ENCODE peak calls at places on chromosomes 4 and X, in five cellular contexts. K, P, X, Q and E are unnamed samples.

GRCh38 chrX:43556207-43556606 is 99.9 kb upstream of the MAOA start:
- DNase-seq in K (no peak), P (no peak), X (peak; percentile 61), Q (no peak), E (no peak)

GRCh38 chr4:5124876-5125275 is 73.6 kb downstream of the STK32B start:
- DNase-seq in K (no peak), P (no peak), X (no peak), Q (no peak), E (no peak)

GRCh38 chrX:41785685-41786084 is 61.7 kb downstream of the GPR82 start:
- DNase-seq in K (no peak), P (no peak), X (no peak), Q (no peak), E (no peak)

GRCh38 chr4:73776363-73776762 is 36.0 kb downstream of the CXCL8 start:
- DNase-seq in K (peak; percentile 43), P (no peak), X (peak; percentile 29), Q (peak; percentile 68), E (no peak)

GRCh38 chr4:165844151-165844550 is 28.9 kb upstream of the TLL1 start:
- DNase-seq in K (no peak), P (no peak), X (no peak), Q (no peak), E (no peak)

GRCh38 chr4:143184217-143184502 is 557 bp upstream of the USP38 start:
- DNase-seq in K (no peak), P (no peak), X (no peak), Q (no peak), E (no peak)

GRCh38 chr4:26000274-26000950 is 86.4 kb downstream of the SMIM20 start:
- DNase-seq in K (no peak), P (no peak), X (no peak), Q (no peak), E (no peak)

GRCh38 chrX:134460861-134461218 is 875 bp downstream of the HPRT1 start:
- DNase-seq in K (no peak), P (no peak), X (no peak), Q (no peak), E (no peak)

GRCh38 chr4:173515458-173515857 is 14.6 kb downstream of the HAND2 start:
- DNase-seq in K (no peak), P (no peak), X (no peak), Q (no peak), E (no peak)

GRCh38 chrX:43349363-43349762 is 306.7 kb upstream of the MAOA start:
- DNase-seq in K (no peak), P (peak; percentile 28), X (peak; percentile 37), Q (no peak), E (no peak)

GRCh38 chrX:105870465-105870864 is 48.1 kb downstream of the NRK start:
- DNase-seq in K (no peak), P (no peak), X (no peak), Q (no peak), E (no peak)

GRCh38 chr4:8916251-8916913 is 44.7 kb upstream of the HMX1 start:
- DNase-seq in K (peak; percentile 8), P (no peak), X (peak; percentile 13), Q (peak; percentile 55), E (peak; percentile 69)

GRCh38 chr4:166808380-166808779 is 425.9 kb downstream of the SPOCK3 start:
- DNase-seq in K (no peak), P (no peak), X (no peak), Q (no peak), E (no peak)

GRCh38 chr4:126869967-126870366 is 762.8 kb upstream of the INTU start:
- DNase-seq in K (no peak), P (no peak), X (no peak), Q (no peak), E (no peak)

GRCh38 chr4:122309988-122310626 is 68.7 kb upstream of the ADAD1 start:
- DNase-seq in K (no peak), P (no peak), X (no peak), Q (no peak), E (no peak)

GRCh38 chr4:82372874-82373815 is 646 bp downstream of the HNRNPD start:
- DNase-seq in K (peak; percentile 72), P (peak; percentile 67), X (peak; percentile 88), Q (peak; percentile 88), E (peak; percentile 85)

GRCh38 chr4:7287918-7288280 is 95.6 kb downstream of the SORCS2 start:
- DNase-seq in K (no peak), P (no peak), X (no peak), Q (no peak), E (no peak)

GRCh38 chr4:7287274-7287917 is 95.1 kb downstream of the SORCS2 start:
- DNase-seq in K (no peak), P (no peak), X (no peak), Q (no peak), E (no peak)

GRCh38 chr4:7286798-7287197 is 94.5 kb downstream of the SORCS2 start:
- DNase-seq in K (no peak), P (no peak), X (no peak), Q (no peak), E (no peak)

GRCh38 chr4:7286170-7286569 is 93.8 kb downstream of the SORCS2 start:
- DNase-seq in K (peak; percentile 60), P (no peak), X (no peak), Q (no peak), E (no peak)

DNA sequence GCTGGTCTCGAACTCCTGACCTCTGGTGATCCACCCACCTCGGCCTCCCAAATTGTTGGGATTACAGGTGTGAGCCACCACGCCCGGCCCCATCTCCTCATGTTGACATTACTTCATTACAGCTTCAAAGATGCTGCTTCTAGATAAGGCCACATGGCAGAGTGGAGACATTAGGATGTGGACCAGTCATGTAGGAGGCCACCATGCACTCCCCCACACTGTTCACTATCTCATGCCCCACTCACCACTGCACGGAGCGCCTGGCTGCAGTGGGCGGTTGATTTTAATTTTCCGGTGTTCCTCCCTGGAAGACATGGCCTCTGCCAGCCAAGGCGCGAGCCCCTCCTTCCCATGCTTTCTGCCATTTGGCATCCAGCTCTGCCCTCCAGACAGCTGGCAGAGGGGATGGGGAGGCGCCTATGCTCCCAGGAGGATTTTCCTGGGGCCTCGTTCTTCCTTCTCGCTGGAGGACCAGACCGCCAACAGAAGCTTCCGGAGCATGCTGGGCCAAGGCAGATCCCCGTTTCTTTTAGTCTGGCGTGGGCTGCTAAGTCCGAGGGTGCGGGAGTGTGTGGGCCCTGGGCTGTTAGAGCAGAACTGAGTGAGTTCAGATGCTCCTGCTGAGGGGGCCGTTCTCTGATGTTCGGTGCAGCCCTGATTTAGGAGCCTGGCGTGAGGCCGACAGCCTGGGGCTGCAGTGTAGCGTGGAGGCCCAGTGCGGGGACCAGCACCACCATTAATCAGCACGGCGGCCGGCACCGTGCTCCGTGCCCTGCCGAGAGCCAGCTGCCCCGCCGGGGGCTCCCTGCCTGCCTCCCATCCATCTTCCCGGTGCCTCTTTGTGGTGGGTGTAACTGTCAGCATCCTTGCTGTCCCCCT is 93.1 kb downstream of the SORCS2 start:
- DNase-seq in K (peak; percentile 55), P (no peak), X (no peak), Q (no peak), E (no peak)
- TF ChIP-seq POLR2AphosphoS5 in K (no peak), P (no peak), X (no peak), Q (no peak), E (no peak)

DNA sequence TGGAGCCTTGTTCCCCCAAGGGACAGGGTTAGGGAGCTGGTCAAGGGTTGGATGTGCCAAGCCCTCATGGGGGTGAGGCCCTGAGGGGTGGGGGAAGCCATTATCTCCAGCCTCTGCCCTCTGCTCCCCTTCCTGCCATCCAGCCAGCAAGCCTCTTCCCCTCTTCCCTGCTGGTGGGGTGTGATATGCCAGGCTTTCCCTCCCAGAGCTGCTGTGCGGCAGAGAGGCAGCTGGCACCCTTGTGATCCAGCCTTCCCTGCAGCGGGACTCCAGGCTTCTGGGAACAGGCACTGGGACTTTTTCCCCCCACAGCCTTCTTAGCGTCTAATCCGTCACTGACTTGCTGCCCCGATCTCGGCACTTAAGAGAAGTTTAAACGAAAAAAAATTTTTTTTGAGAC is 6.3 kb downstream of the SSR4 start:
- DNase-seq in K (no peak), P (no peak), X (no peak), Q (no peak), E (no peak)
- TF ChIP-seq POLR2AphosphoS5 in K (no peak), P (no peak), X (no peak), Q (no peak), E (no peak)

GRCh38 chrX:46918434-46918833 is 6.2 kb downstream of the JADE3 start:
- DNase-seq in K (no peak), P (no peak), X (no peak), Q (no peak), E (no peak)
- TF ChIP-seq POLR2AphosphoS5 in K (no peak), P (no peak), X (no peak), Q (no peak), E (no peak)

DNA sequence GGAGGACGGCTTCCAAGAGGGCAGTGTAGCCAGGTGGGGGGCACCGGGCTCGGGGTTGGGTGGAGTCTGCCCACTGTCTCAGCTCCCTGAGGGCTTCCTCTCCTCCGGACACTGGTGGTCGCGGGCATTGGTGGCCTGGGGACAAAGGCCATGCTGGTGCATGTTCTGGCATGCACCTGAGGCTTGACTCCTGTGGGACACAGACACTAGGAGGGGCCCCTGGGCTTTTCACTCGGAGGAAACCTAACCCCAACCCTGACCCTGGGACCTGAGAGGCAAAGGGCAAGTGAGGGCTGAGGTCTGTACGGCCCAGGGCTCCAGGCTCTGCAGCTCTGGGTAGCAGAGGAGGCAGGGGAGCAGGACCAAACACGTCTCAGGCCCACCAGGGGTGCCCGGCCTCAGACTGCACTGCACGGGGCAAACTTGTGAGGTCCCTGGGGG is 22.3 kb upstream of the FGFR3 start:
- DNase-seq in K (no peak), P (no peak), X (no peak), Q (no peak), E (no peak)
- TF ChIP-seq POLR2AphosphoS5 in K (no peak), P (no peak), X (no peak), Q (no peak), E (no peak)

DNA sequence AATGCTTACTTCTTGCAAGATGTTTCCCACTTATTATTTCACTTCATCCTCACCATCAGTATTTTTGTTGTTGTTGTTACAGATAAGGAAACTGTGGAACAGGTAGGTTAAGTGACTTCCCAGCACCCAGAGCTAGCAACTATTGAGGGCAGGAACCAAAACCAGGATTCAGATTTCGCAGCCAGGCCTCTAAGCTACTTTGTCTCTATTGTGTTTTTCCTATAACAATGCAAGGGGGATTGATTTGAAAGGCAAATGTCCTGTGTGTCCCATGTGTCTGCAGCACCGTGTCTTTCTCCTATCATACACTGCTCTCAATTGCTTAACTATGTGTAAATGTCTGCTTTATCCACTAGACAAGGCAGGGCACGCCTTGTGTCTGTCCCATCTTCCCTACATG is 121.3 kb upstream of the FAM9C start:
- DNase-seq in K (no peak), P (no peak), X (no peak), Q (no peak), E (no peak)
- TF ChIP-seq POLR2AphosphoS5 in K (no peak), P (no peak), X (no peak), Q (no peak), E (no peak)